ENCODE peak calls at places on chromosomes 5 and 9, in eight cellular contexts. One of them, this sample, is unnamed.

GRCh38 chr5:21802869-21803490 is 1050.2 kb downstream of the CDH12 start:
- DNase-seq in suprapubic skin: no peak
- DNase-seq in head of caudate nucleus: no peak
- DNase-seq in effector CD4-positive, alpha-beta T cell: no peak
- DNase-seq in MV-4-11: peak
- DNase-seq in A172: peak
- DNase-seq in Panc1: peak
- DNase-seq in retinal pigment epithelial cell: no peak
- DNase-seq in this sample: peak

GRCh38 chr5:120457839-120458507 is 6.1 kb upstream of the PRR16 start:
- DNase-seq in suprapubic skin: peak
- DNase-seq in head of caudate nucleus: peak
- DNase-seq in effector CD4-positive, alpha-beta T cell: no peak
- DNase-seq in MV-4-11: peak
- DNase-seq in A172: peak
- DNase-seq in Panc1: peak
- DNase-seq in retinal pigment epithelial cell: no peak
- DNase-seq in this sample: peak

GRCh38 chr5:90759119-90759518 is 200.5 kb downstream of the ADGRV1 start:
- DNase-seq in suprapubic skin: no peak
- DNase-seq in head of caudate nucleus: no peak
- DNase-seq in effector CD4-positive, alpha-beta T cell: no peak
- DNase-seq in MV-4-11: no peak
- DNase-seq in A172: no peak
- DNase-seq in Panc1: no peak
- DNase-seq in retinal pigment epithelial cell: no peak
- DNase-seq in this sample: no peak

GRCh38 chr9:116697887-116698286 is 10.8 kb downstream of the TRIM32 start:
- DNase-seq in suprapubic skin: no peak
- DNase-seq in head of caudate nucleus: no peak
- DNase-seq in effector CD4-positive, alpha-beta T cell: no peak
- DNase-seq in MV-4-11: no peak
- DNase-seq in A172: no peak
- DNase-seq in Panc1: no peak
- DNase-seq in retinal pigment epithelial cell: no peak
- DNase-seq in this sample: no peak

GRCh38 chr9:71680189-71680983 is 87.9 kb downstream of the CEMIP2 start:
- DNase-seq in suprapubic skin: no peak
- DNase-seq in head of caudate nucleus: no peak
- DNase-seq in effector CD4-positive, alpha-beta T cell: no peak
- DNase-seq in MV-4-11: no peak
- DNase-seq in A172: peak
- DNase-seq in Panc1: no peak
- DNase-seq in retinal pigment epithelial cell: no peak
- DNase-seq in this sample: no peak

GRCh38 chr5:103497782-103498181 is 64.8 kb downstream of the NUDT12 start:
- DNase-seq in suprapubic skin: no peak
- DNase-seq in head of caudate nucleus: no peak
- DNase-seq in effector CD4-positive, alpha-beta T cell: no peak
- DNase-seq in MV-4-11: no peak
- DNase-seq in A172: no peak
- DNase-seq in Panc1: no peak
- DNase-seq in retinal pigment epithelial cell: no peak
- DNase-seq in this sample: no peak

GRCh38 chr9:21559402-21560280 is 77.5 kb upstream of the IFNE start:
- DNase-seq in suprapubic skin: peak
- DNase-seq in head of caudate nucleus: peak
- DNase-seq in effector CD4-positive, alpha-beta T cell: peak
- DNase-seq in MV-4-11: no peak
- DNase-seq in A172: no peak
- DNase-seq in Panc1: no peak
- DNase-seq in retinal pigment epithelial cell: no peak
- DNase-seq in this sample: no peak

GRCh38 chr9:37034320-37034937 is 361 bp upstream of the PAX5 start:
- DNase-seq in suprapubic skin: no peak
- DNase-seq in head of caudate nucleus: no peak
- DNase-seq in effector CD4-positive, alpha-beta T cell: no peak
- DNase-seq in MV-4-11: peak
- DNase-seq in A172: no peak
- DNase-seq in Panc1: no peak
- DNase-seq in retinal pigment epithelial cell: no peak
- DNase-seq in this sample: peak

GRCh38 chr5:68176802-68177479 is 38.6 kb upstream of the PIK3R1 start:
- DNase-seq in suprapubic skin: no peak
- DNase-seq in head of caudate nucleus: no peak
- DNase-seq in effector CD4-positive, alpha-beta T cell: no peak
- DNase-seq in MV-4-11: no peak
- DNase-seq in A172: no peak
- DNase-seq in Panc1: no peak
- DNase-seq in retinal pigment epithelial cell: no peak
- DNase-seq in this sample: no peak